ENCODE peak calls at places on chromosomes 11 and 22, in five cellular contexts. I is stomach, H is esophagus squamous epithelium, F is thoracic aorta, E is lung. D is an unnamed sample. For H3K36me3, the result is how much of the 10 kb centered on the place peaks cover.

GRCh38 chr11:95067828-95068244 is 1.1 kb downstream of the SRSF8 start:
- DNase-seq in I (no peak), H (no peak), F (no peak), E (peak), D (no peak)

GRCh38 chr22:27666272-27666997 is 135.1 kb downstream of the MN1 start:
- DNase-seq in I (no peak), H (no peak), F (no peak), E (no peak), D (no peak)

GRCh38 chr11:7246179-7246578 is 5.5 kb upstream of the SYT9 start:
- DNase-seq in I (no peak), H (no peak), F (no peak), E (no peak), D (no peak)

GRCh38 chr11:76149713-76150112 is 56.6 kb downstream of the WNT11 start:
- DNase-seq in I (no peak), H (no peak), F (no peak), E (no peak), D (no peak)

GRCh38 chr11:19978668-19979518 is 181.4 kb downstream of the DBX1 start:
- DNase-seq in I (no peak), H (no peak), F (no peak), E (peak), D (no peak)

GRCh38 chr22:36671398-36671797 is 32.2 kb downstream of the CACNG2 start:
- DNase-seq in I (no peak), H (no peak), F (no peak), E (no peak), D (no peak)

GRCh38 chr11:43984519-43985385 is 42.3 kb downstream of the C11orf96 start:
- DNase-seq in I (peak), H (no peak), F (no peak), E (peak), D (peak)

GRCh38 chr11:67544591-67545242 is 21.5 kb upstream of the CABP2 start:
- DNase-seq in I (no peak), H (no peak), F (no peak), E (no peak), D (no peak)

GRCh38 chr11:60116996-60117790 is 28.7 kb downstream of the MS4A2 start:
- DNase-seq in I (no peak), H (no peak), F (no peak), E (no peak), D (no peak)

GRCh38 chr22:19527861-19528417 is 3.7 kb upstream of the CLDN5 start:
- DNase-seq in I (no peak), H (no peak), F (no peak), E (no peak), D (no peak)

GRCh38 chr11:27462543-27462942 is 10.0 kb downstream of the LGR4 start:
- DNase-seq in I (no peak), H (no peak), F (no peak), E (no peak), D (no peak)

GRCh38 chr11:35354644-35355043 is 64.7 kb downstream of the SLC1A2 start:
- DNase-seq in I (no peak), H (no peak), F (no peak), E (no peak), D (no peak)

GRCh38 chr11:48104562-48104924 is 112.1 kb upstream of the OR4B1 start:
- DNase-seq in I (no peak), H (no peak), F (no peak), E (no peak), D (peak)

GRCh38 chr11:88300888-88301477 is 36.6 kb downstream of the CTSC start:
- DNase-seq in I (no peak), H (no peak), F (no peak), E (peak), D (no peak)

GRCh38 chr11:13101836-13102574 is 92.9 kb downstream of the RASSF10 start:
- DNase-seq in I (no peak), H (no peak), F (no peak), E (no peak), D (no peak)

GRCh38 chr11:63862923-63863322 is 24.0 kb downstream of the MARK2 start:
- DNase-seq in I (peak), H (no peak), F (no peak), E (no peak), D (no peak)

GRCh38 chr22:38799265-38800002 is 5.5 kb upstream of the DNAL4 start:
- DNase-seq in I (no peak), H (no peak), F (no peak), E (no peak), D (no peak)

GRCh38 chr11:121575250-121575962 is 122.6 kb upstream of the SORL1-AS1 start:
- DNase-seq in I (peak), H (no peak), F (no peak), E (peak), D (no peak)

GRCh38 chr11:3745161-3745560 is 52.2 kb downstream of the NUP98 start:
- DNase-seq in I (no peak), H (no peak), F (no peak), E (no peak), D (no peak)

GRCh38 chr22:46781291-46781690 is 18.8 kb downstream of the TBC1D22A start:
- DNase-seq in I (no peak), H (no peak), F (no peak), E (no peak), D (no peak)

GRCh38 chr11:17703951-17704350 is 15.4 kb upstream of the MYOD1 start:
- DNase-seq in I (no peak), H (no peak), F (no peak), E (no peak), D (no peak)

GRCh38 chr11:114321621-114322257 is 25.5 kb downstream of the NNMT start:
- DNase-seq in I (no peak), H (no peak), F (no peak), E (no peak), D (no peak)

GRCh38 chr11:40125054-40125453 is 1334.4 kb downstream of the LRRC4C start:
- DNase-seq in I (no peak), H (no peak), F (no peak), E (no peak), D (no peak)

GRCh38 chr11:115330693-115331482 is 173.3 kb downstream of the CADM1 start:
- DNase-seq in I (no peak), H (no peak), F (no peak), E (no peak), D (no peak)

GRCh38 chr22:35596821-35597220 is 20.3 kb downstream of the MB start:
- DNase-seq in I (no peak), H (no peak), F (no peak), E (no peak), D (no peak)

GRCh38 chr11:102580185-102580951 is 44.8 kb downstream of the MMP20 start:
- DNase-seq in I (no peak), H (no peak), F (no peak), E (no peak), D (no peak)

DNA sequence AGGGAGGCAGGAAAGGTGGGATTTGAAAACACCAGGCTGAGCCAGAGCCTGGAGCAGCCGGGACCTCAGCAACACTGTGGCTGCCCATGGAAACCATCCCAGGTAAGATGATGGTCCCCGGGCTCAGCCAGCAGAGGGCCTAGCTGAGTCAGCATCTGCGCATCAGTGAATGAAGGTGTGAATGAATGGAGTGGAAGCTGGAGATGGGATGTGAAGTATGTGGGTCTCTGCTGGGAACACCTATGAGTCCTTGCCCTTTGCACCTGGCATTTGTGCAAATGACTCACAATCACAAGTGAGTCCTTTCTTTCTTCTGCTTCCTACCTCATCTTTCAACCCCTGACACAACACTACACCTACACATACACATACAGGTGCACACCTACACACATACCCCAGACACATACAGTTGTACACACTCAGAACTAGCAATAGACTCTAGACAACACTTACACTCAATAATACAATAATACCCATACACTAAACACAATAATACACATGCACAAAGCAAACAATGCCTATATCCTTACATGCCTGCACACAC is 62.8 kb upstream of the PRDM11 start:
- DNase-seq in I (no peak), H (no peak), F (no peak), E (no peak), D (no peak)
- TF ChIP-seq CTCF in I (no peak), H (no peak), F (no peak), E (no peak), D (no peak)

GRCh38 chr11:62129610-62130497 is 6.0 kb downstream of the INCENP start:
- DNase-seq in I (peak), H (no peak), F (no peak), E (no peak), D (no peak)
- H3K36me3 ChIP-seq in I (half or more), H (under half), F (under half), E (under half), D (under half)

DNA sequence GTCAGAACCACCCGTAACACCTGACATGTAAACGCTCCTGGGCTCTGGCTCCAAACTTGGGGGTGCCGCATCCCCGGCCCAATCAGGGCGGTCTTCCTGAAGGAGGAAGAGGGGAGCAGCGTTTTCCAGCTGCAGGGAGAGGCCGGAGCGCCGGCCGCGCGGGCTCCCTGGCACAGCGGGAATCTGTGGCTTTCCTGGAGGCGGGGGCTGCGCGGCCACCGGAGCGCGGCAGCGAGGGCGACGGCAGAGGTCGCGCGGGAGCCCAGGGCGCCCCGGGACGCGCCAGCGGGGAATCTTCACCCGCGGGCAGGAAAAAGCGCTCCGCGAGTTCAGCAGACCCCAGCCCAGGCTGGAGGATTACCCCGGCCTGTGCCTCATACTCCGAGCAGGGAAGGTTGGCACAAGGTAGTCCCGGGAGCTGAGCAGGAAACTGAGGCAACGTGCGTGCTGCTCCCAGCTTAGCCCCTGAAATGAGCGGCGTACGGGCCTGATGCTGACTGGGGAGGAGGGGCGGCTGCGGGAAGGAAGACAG is 600 bp upstream of the ESAM start:
- DNase-seq in I (no peak), H (no peak), F (no peak), E (no peak), D (no peak)
- TF ChIP-seq CTCF in I (no peak), H (no peak), F (no peak), E (no peak), D (no peak)

GRCh38 chr11:86571273-86571948 is 101.0 kb downstream of the ME3 start:
- DNase-seq in I (no peak), H (no peak), F (no peak), E (no peak), D (no peak)
- H3K36me3 ChIP-seq in I (under half), H (under half), F (under half), E (under half), D (under half)

GRCh38 chr22:31943976-31944699 is at the start of gene YWHAH:
- DNase-seq in I (peak), H (peak), F (peak), E (peak), D (peak)
- TF ChIP-seq CTCF in I (no peak), H (no peak), F (no peak), E (no peak), D (no peak)

GRCh38 chr22:30021338-30021737 is 58.9 kb upstream of the HORMAD2 start:
- DNase-seq in I (no peak), H (no peak), F (no peak), E (no peak), D (no peak)
- H3K36me3 ChIP-seq in I (half or more), H (half or more), F (half or more), E (under half), D (half or more)